ENCODE peak calls at places on chromosomes 2 and 18, in nine cellular contexts. L, W, Z, B, V, O, A, D and X are unnamed samples.

GRCh38 chr18:75235891-75236290 is 25.3 kb downstream of the TSHZ1 start:
- DNase-seq in L (no peak), Z (no peak), D (no peak), B (no peak), A (no peak), V (no peak), O (no peak), W (no peak), X (no peak)

GRCh38 chr2:191115391-191115790 is 35.4 kb downstream of the STAT4 start:
- DNase-seq in V (peak), O (peak), D (no peak), A (no peak), W (no peak), L (no peak), Z (no peak), B (peak), X (no peak)

GRCh38 chr18:32243358-32243757 is 53.5 kb downstream of the MEP1B start:
- DNase-seq in A (no peak), W (no peak), O (no peak), V (no peak), D (no peak), L (no peak), B (no peak), Z (no peak), X (no peak)

GRCh38 chr2:235378261-235378660 is 115.6 kb upstream of the AGAP1 start:
- DNase-seq in A (no peak), L (no peak), D (no peak), W (no peak), O (no peak), B (no peak), V (peak), Z (no peak), X (peak)

GRCh38 chr2:196316050-196316430 is 144.7 kb upstream of the STK17B start:
- DNase-seq in A (no peak), O (no peak), V (peak), Z (no peak), D (no peak), W (no peak), B (no peak), L (no peak), X (no peak)

GRCh38 chr18:58038063-58038462 is 6.0 kb upstream of the NEDD4L start:
- DNase-seq in Z (no peak), O (no peak), B (no peak), L (no peak), A (no peak), D (no peak), V (no peak), W (no peak), X (no peak)

GRCh38 chr2:62774555-62775366 is 69.2 kb downstream of the EHBP1 start:
- DNase-seq in D (peak), L (peak), A (no peak), O (peak), Z (no peak), W (peak), B (peak), V (peak), X (peak)

GRCh38 chr2:241009601-241010530 is 11.4 kb downstream of the SNED1 start:
- DNase-seq in D (no peak), V (peak), B (peak), O (peak), A (peak), L (peak), Z (no peak), W (peak), X (no peak)

GRCh38 chr2:61253136-61253535 is 91.1 kb downstream of the C2orf74 start:
- DNase-seq in O (no peak), B (peak), W (no peak), V (peak), A (no peak), L (no peak), Z (no peak), D (no peak), X (no peak)

GRCh38 chr18:75156831-75157230 is 52.1 kb downstream of the PTGR3 start:
- DNase-seq in O (no peak), W (no peak), A (no peak), L (no peak), B (no peak), V (no peak), D (no peak), Z (no peak), X (no peak)

GRCh38 chr2:213007290-213007838 is 144.0 kb downstream of the IKZF2 start:
- DNase-seq in O (no peak), A (no peak), Z (no peak), V (no peak), L (no peak), D (no peak), B (no peak), W (no peak), X (no peak)

GRCh38 chr2:133264951-133265949 is 303.0 kb downstream of the NCKAP5 start:
- DNase-seq in V (peak), O (no peak), D (peak), B (no peak), L (peak), W (peak), Z (no peak), A (peak), X (no peak)

GRCh38 chr2:224666951-224667553 is 49.1 kb downstream of the CCDC195 start:
- DNase-seq in B (no peak), Z (no peak), A (no peak), L (no peak), D (peak), W (no peak), O (no peak), V (no peak), X (no peak)

GRCh38 chr2:128413718-128414341 is 95.2 kb upstream of the HS6ST1 start:
- DNase-seq in W (no peak), A (no peak), B (no peak), D (no peak), O (no peak), V (no peak), Z (no peak), L (peak), X (no peak)

GRCh38 chr18:76395609-76396008 is 99.4 kb downstream of the ZNF516 start:
- DNase-seq in W (no peak), V (no peak), B (no peak), L (peak), A (no peak), Z (no peak), O (no peak), D (no peak), X (no peak)

GRCh38 chr2:100819365-100820345 is at the start of gene NPAS2:
- DNase-seq in W (peak), D (no peak), A (peak), L (peak), Z (no peak), B (peak), V (peak), O (peak), X (no peak)

GRCh38 chr18:51278045-51278649 is 80.7 kb upstream of the MEX3C start:
- DNase-seq in D (peak), L (peak), O (peak), V (peak), B (peak), W (peak), Z (no peak), A (no peak), X (peak)

GRCh38 chr2:1156526-1156925 is 205.9 kb downstream of the SNTG2 start:
- DNase-seq in W (no peak), A (no peak), D (no peak), O (no peak), B (no peak), L (no peak), Z (no peak), V (no peak), X (no peak)

GRCh38 chr2:8553643-8554042 is 128.2 kb upstream of the ID2 start:
- DNase-seq in W (no peak), D (no peak), V (no peak), L (no peak), B (no peak), Z (no peak), O (no peak), A (no peak), X (no peak)

GRCh38 chr2:197435598-197436435 is 989 bp upstream of the SF3B1 start:
- DNase-seq in W (no peak), D (peak), Z (no peak), B (peak), V (no peak), L (no peak), O (no peak), A (no peak), X (peak)

GRCh38 chr2:44934521-44934961 is 7.0 kb upstream of the SIX3 start:
- DNase-seq in V (no peak), B (no peak), O (no peak), A (no peak), W (peak), D (peak), L (no peak), Z (no peak), X (peak)

GRCh38 chr2:191631754-191632153 is 46.2 kb upstream of the NABP1 start:
- DNase-seq in V (peak), Z (no peak), W (peak), O (no peak), A (no peak), L (no peak), D (no peak), B (peak), X (no peak)

GRCh38 chr2:4763009-4763408 is 929.2 kb upstream of the SOX11 start:
- DNase-seq in O (no peak), V (no peak), A (no peak), B (no peak), W (peak), L (peak), D (peak), Z (no peak), X (peak)

GRCh38 chr2:63434597-63434996 is 153.7 kb downstream of the WDPCP start:
- DNase-seq in B (no peak), A (no peak), V (no peak), O (no peak), W (no peak), L (no peak), D (no peak), Z (no peak), X (no peak)

GRCh38 chr2:85401844-85402243 is 8.3 kb downstream of the CAPG start:
- DNase-seq in A (no peak), B (no peak), L (peak), Z (no peak), D (no peak), O (no peak), W (no peak), V (no peak), X (no peak)

GRCh38 chr2:38465789-38466127 is 88.7 kb upstream of the ATL2 start:
- DNase-seq in D (no peak), B (peak), L (no peak), Z (no peak), W (peak), O (peak), V (peak), A (no peak), X (no peak)

GRCh38 chr2:237201461-237202287 is 116.0 kb downstream of the COPS8 start:
- DNase-seq in D (no peak), O (peak), W (no peak), Z (no peak), B (no peak), L (no peak), A (peak), V (peak), X (no peak)

GRCh38 chr2:190466819-190467444 is 58.8 kb downstream of the MFSD6 start:
- DNase-seq in W (peak), Z (no peak), L (no peak), A (no peak), D (peak), O (no peak), B (peak), V (peak), X (peak)

GRCh38 chr2:36134281-36134680 is 221.3 kb upstream of the CRIM1 start:
- DNase-seq in L (no peak), O (no peak), B (no peak), D (no peak), W (no peak), V (no peak), A (no peak), Z (no peak), X (no peak)

GRCh38 chr2:166278856-166279255 is 96.9 kb downstream of the SCN9A start:
- DNase-seq in Z (no peak), A (no peak), V (no peak), W (no peak), O (no peak), B (no peak), D (no peak), L (no peak), X (no peak)

GRCh38 chr2:97870396-97870843 is 125.3 kb downstream of the TMEM131 start:
- DNase-seq in V (peak), O (peak), A (peak), W (no peak), B (peak), D (no peak), Z (peak), L (no peak), X (no peak)

GRCh38 chr2:44433841-44434240 is 72.1 kb downstream of the CAMKMT start:
- DNase-seq in D (peak), Z (no peak), B (peak), O (no peak), V (no peak), A (no peak), W (no peak), L (no peak), X (peak)

GRCh38 chr2:231714639-231715498 is 6.5 kb downstream of the PTMA start:
- DNase-seq in D (peak), W (peak), A (peak), V (peak), O (peak), L (peak), Z (peak), B (peak), X (peak)

GRCh38 chr2:178845565-178846457 is 38.6 kb upstream of the TTN start:
- DNase-seq in A (peak), O (no peak), V (peak), B (no peak), W (no peak), Z (no peak), L (no peak), D (no peak), X (no peak)